ENCODE peak calls at places on chromosomes 13 and 19, in seven cellular contexts. One of them, this sample, is unnamed.

GRCh38 chr13:30049692-30050091 is 199.3 kb upstream of the UBL3 start:
- DNase-seq in stimulated activated CD8-positive, alpha-beta memory T cell treated with anti-CD3 and anti-CD28 coated beads, Interleukin-7, amount 100 ng/mL, for 24 hours: no peak
- DNase-seq in SJSA1: no peak
- DNase-seq in NCI-H1092: no peak
- DNase-seq in activated T-helper 1 cell treated with Interleukin-2 at 50 U/mL for 16 hours: no peak
- DNase-seq in caudate nucleus: no peak
- DNase-seq in hepatic stellate cell: no peak
- DNase-seq in this sample: no peak

GRCh38 chr13:82938644-82939043 is 943.6 kb downstream of the SLITRK1 start:
- DNase-seq in SJSA1: no peak
- DNase-seq in activated T-helper 1 cell treated with Interleukin-2 at 50 U/mL for 16 hours: no peak
- DNase-seq in hepatic stellate cell: no peak
- DNase-seq in caudate nucleus: no peak
- DNase-seq in NCI-H1092: no peak
- DNase-seq in stimulated activated CD8-positive, alpha-beta memory T cell treated with anti-CD3 and anti-CD28 coated beads, Interleukin-7, amount 100 ng/mL, for 24 hours: no peak
- DNase-seq in this sample: no peak

GRCh38 chr13:112947796-112948195 is 21.2 kb upstream of the MCF2L start:
- DNase-seq in caudate nucleus: no peak
- DNase-seq in hepatic stellate cell: no peak
- DNase-seq in NCI-H1092: no peak
- DNase-seq in stimulated activated CD8-positive, alpha-beta memory T cell treated with anti-CD3 and anti-CD28 coated beads, Interleukin-7, amount 100 ng/mL, for 24 hours: no peak
- DNase-seq in SJSA1: no peak
- DNase-seq in activated T-helper 1 cell treated with Interleukin-2 at 50 U/mL for 16 hours: no peak
- DNase-seq in this sample: no peak

GRCh38 chr19:10007811-10008211 is 2.5 kb downstream of the COL5A3 start:
- DNase-seq in activated T-helper 1 cell treated with Interleukin-2 at 50 U/mL for 16 hours: no peak
- DNase-seq in NCI-H1092: no peak
- DNase-seq in stimulated activated CD8-positive, alpha-beta memory T cell treated with anti-CD3 and anti-CD28 coated beads, Interleukin-7, amount 100 ng/mL, for 24 hours: no peak
- DNase-seq in SJSA1: peak
- DNase-seq in hepatic stellate cell: peak
- DNase-seq in caudate nucleus: no peak
- DNase-seq in this sample: no peak

GRCh38 chr19:11405846-11406643 is 13.1 kb downstream of the RGL3 start:
- DNase-seq in caudate nucleus: no peak
- DNase-seq in stimulated activated CD8-positive, alpha-beta memory T cell treated with anti-CD3 and anti-CD28 coated beads, Interleukin-7, amount 100 ng/mL, for 24 hours: no peak
- DNase-seq in NCI-H1092: no peak
- DNase-seq in hepatic stellate cell: no peak
- DNase-seq in activated T-helper 1 cell treated with Interleukin-2 at 50 U/mL for 16 hours: no peak
- DNase-seq in SJSA1: no peak
- DNase-seq in this sample: no peak

GRCh38 chr19:7839476-7839875 is 9.5 kb downstream of the EVI5L start:
- DNase-seq in caudate nucleus: no peak
- DNase-seq in hepatic stellate cell: no peak
- DNase-seq in NCI-H1092: no peak
- DNase-seq in activated T-helper 1 cell treated with Interleukin-2 at 50 U/mL for 16 hours: no peak
- DNase-seq in stimulated activated CD8-positive, alpha-beta memory T cell treated with anti-CD3 and anti-CD28 coated beads, Interleukin-7, amount 100 ng/mL, for 24 hours: no peak
- DNase-seq in SJSA1: no peak
- DNase-seq in this sample: no peak

GRCh38 chr13:33931397-33931987 is 113.5 kb downstream of the RFC3 start:
- DNase-seq in stimulated activated CD8-positive, alpha-beta memory T cell treated with anti-CD3 and anti-CD28 coated beads, Interleukin-7, amount 100 ng/mL, for 24 hours: no peak
- DNase-seq in activated T-helper 1 cell treated with Interleukin-2 at 50 U/mL for 16 hours: no peak
- DNase-seq in caudate nucleus: no peak
- DNase-seq in SJSA1: peak
- DNase-seq in NCI-H1092: peak
- DNase-seq in hepatic stellate cell: peak
- DNase-seq in this sample: peak

GRCh38 chr19:3108775-3109174 is 14.6 kb downstream of the GNA11 start:
- DNase-seq in activated T-helper 1 cell treated with Interleukin-2 at 50 U/mL for 16 hours: peak
- DNase-seq in stimulated activated CD8-positive, alpha-beta memory T cell treated with anti-CD3 and anti-CD28 coated beads, Interleukin-7, amount 100 ng/mL, for 24 hours: peak
- DNase-seq in hepatic stellate cell: peak
- DNase-seq in caudate nucleus: no peak
- DNase-seq in NCI-H1092: peak
- DNase-seq in SJSA1: peak
- DNase-seq in this sample: peak

GRCh38 chr13:27295096-27295495 is 24.5 kb downstream of the RASL11A start:
- DNase-seq in caudate nucleus: peak
- DNase-seq in activated T-helper 1 cell treated with Interleukin-2 at 50 U/mL for 16 hours: no peak
- DNase-seq in stimulated activated CD8-positive, alpha-beta memory T cell treated with anti-CD3 and anti-CD28 coated beads, Interleukin-7, amount 100 ng/mL, for 24 hours: no peak
- DNase-seq in hepatic stellate cell: no peak
- DNase-seq in NCI-H1092: no peak
- DNase-seq in SJSA1: no peak
- DNase-seq in this sample: no peak

GRCh38 chr19:57934820-57935665 is at the start of gene ZNF418:
- DNase-seq in hepatic stellate cell: peak
- DNase-seq in stimulated activated CD8-positive, alpha-beta memory T cell treated with anti-CD3 and anti-CD28 coated beads, Interleukin-7, amount 100 ng/mL, for 24 hours: no peak
- DNase-seq in activated T-helper 1 cell treated with Interleukin-2 at 50 U/mL for 16 hours: peak
- DNase-seq in SJSA1: no peak
- DNase-seq in NCI-H1092: no peak
- DNase-seq in caudate nucleus: peak
- DNase-seq in this sample: no peak

GRCh38 chr19:44949550-44949949 is 3.7 kb downstream of the APOC2 start:
- DNase-seq in caudate nucleus: no peak
- DNase-seq in hepatic stellate cell: no peak
- DNase-seq in stimulated activated CD8-positive, alpha-beta memory T cell treated with anti-CD3 and anti-CD28 coated beads, Interleukin-7, amount 100 ng/mL, for 24 hours: no peak
- DNase-seq in NCI-H1092: no peak
- DNase-seq in SJSA1: no peak
- DNase-seq in activated T-helper 1 cell treated with Interleukin-2 at 50 U/mL for 16 hours: no peak
- DNase-seq in this sample: no peak

GRCh38 chr13:43432948-43433347 is 353.8 kb downstream of the ENOX1 start:
- DNase-seq in NCI-H1092: no peak
- DNase-seq in activated T-helper 1 cell treated with Interleukin-2 at 50 U/mL for 16 hours: no peak
- DNase-seq in stimulated activated CD8-positive, alpha-beta memory T cell treated with anti-CD3 and anti-CD28 coated beads, Interleukin-7, amount 100 ng/mL, for 24 hours: no peak
- DNase-seq in caudate nucleus: no peak
- DNase-seq in SJSA1: no peak
- DNase-seq in hepatic stellate cell: no peak
- DNase-seq in this sample: no peak

GRCh38 chr19:32318884-32319520 is 26.4 kb upstream of the ZNF507 start:
- DNase-seq in stimulated activated CD8-positive, alpha-beta memory T cell treated with anti-CD3 and anti-CD28 coated beads, Interleukin-7, amount 100 ng/mL, for 24 hours: no peak
- DNase-seq in SJSA1: peak
- DNase-seq in NCI-H1092: no peak
- DNase-seq in hepatic stellate cell: peak
- DNase-seq in activated T-helper 1 cell treated with Interleukin-2 at 50 U/mL for 16 hours: no peak
- DNase-seq in caudate nucleus: no peak
- DNase-seq in this sample: no peak

GRCh38 chr13:21590231-21590630 is 13.7 kb downstream of the MICU2 start:
- DNase-seq in hepatic stellate cell: no peak
- DNase-seq in activated T-helper 1 cell treated with Interleukin-2 at 50 U/mL for 16 hours: no peak
- DNase-seq in caudate nucleus: no peak
- DNase-seq in stimulated activated CD8-positive, alpha-beta memory T cell treated with anti-CD3 and anti-CD28 coated beads, Interleukin-7, amount 100 ng/mL, for 24 hours: no peak
- DNase-seq in NCI-H1092: no peak
- DNase-seq in SJSA1: no peak
- DNase-seq in this sample: no peak

GRCh38 chr13:29577135-29578051 is 18.1 kb downstream of the SLC7A1 start:
- DNase-seq in activated T-helper 1 cell treated with Interleukin-2 at 50 U/mL for 16 hours: no peak
- DNase-seq in hepatic stellate cell: no peak
- DNase-seq in SJSA1: no peak
- DNase-seq in caudate nucleus: no peak
- DNase-seq in stimulated activated CD8-positive, alpha-beta memory T cell treated with anti-CD3 and anti-CD28 coated beads, Interleukin-7, amount 100 ng/mL, for 24 hours: no peak
- DNase-seq in NCI-H1092: no peak
- DNase-seq in this sample: no peak

GRCh38 chr13:34201050-34201913 is 383.3 kb downstream of the RFC3 start:
- DNase-seq in activated T-helper 1 cell treated with Interleukin-2 at 50 U/mL for 16 hours: no peak
- DNase-seq in SJSA1: no peak
- DNase-seq in caudate nucleus: no peak
- DNase-seq in hepatic stellate cell: no peak
- DNase-seq in NCI-H1092: no peak
- DNase-seq in stimulated activated CD8-positive, alpha-beta memory T cell treated with anti-CD3 and anti-CD28 coated beads, Interleukin-7, amount 100 ng/mL, for 24 hours: no peak
- DNase-seq in this sample: no peak

GRCh38 chr13:97843201-97843600 is 110.3 kb upstream of the IPO5 start:
- DNase-seq in NCI-H1092: no peak
- DNase-seq in activated T-helper 1 cell treated with Interleukin-2 at 50 U/mL for 16 hours: no peak
- DNase-seq in hepatic stellate cell: no peak
- DNase-seq in stimulated activated CD8-positive, alpha-beta memory T cell treated with anti-CD3 and anti-CD28 coated beads, Interleukin-7, amount 100 ng/mL, for 24 hours: no peak
- DNase-seq in caudate nucleus: no peak
- DNase-seq in SJSA1: no peak
- DNase-seq in this sample: peak

GRCh38 chr19:30695171-30695875 is 323.1 kb downstream of the ZNF536 start:
- DNase-seq in stimulated activated CD8-positive, alpha-beta memory T cell treated with anti-CD3 and anti-CD28 coated beads, Interleukin-7, amount 100 ng/mL, for 24 hours: no peak
- DNase-seq in caudate nucleus: no peak
- DNase-seq in NCI-H1092: no peak
- DNase-seq in activated T-helper 1 cell treated with Interleukin-2 at 50 U/mL for 16 hours: no peak
- DNase-seq in SJSA1: no peak
- DNase-seq in hepatic stellate cell: no peak
- DNase-seq in this sample: no peak

GRCh38 chr19:1837625-1838105 is 10.6 kb downstream of the REXO1 start:
- DNase-seq in activated T-helper 1 cell treated with Interleukin-2 at 50 U/mL for 16 hours: no peak
- DNase-seq in NCI-H1092: no peak
- DNase-seq in SJSA1: peak
- DNase-seq in caudate nucleus: no peak
- DNase-seq in hepatic stellate cell: peak
- DNase-seq in stimulated activated CD8-positive, alpha-beta memory T cell treated with anti-CD3 and anti-CD28 coated beads, Interleukin-7, amount 100 ng/mL, for 24 hours: peak
- DNase-seq in this sample: no peak

GRCh38 chr19:44904426-44904994 is 1.1 kb upstream of the APOE start:
- DNase-seq in NCI-H1092: no peak
- DNase-seq in activated T-helper 1 cell treated with Interleukin-2 at 50 U/mL for 16 hours: no peak
- DNase-seq in SJSA1: no peak
- DNase-seq in hepatic stellate cell: no peak
- DNase-seq in caudate nucleus: no peak
- DNase-seq in stimulated activated CD8-positive, alpha-beta memory T cell treated with anti-CD3 and anti-CD28 coated beads, Interleukin-7, amount 100 ng/mL, for 24 hours: no peak
- DNase-seq in this sample: no peak

GRCh38 chr13:101785858-101786257 is 333.4 kb downstream of the ITGBL1 start:
- DNase-seq in stimulated activated CD8-positive, alpha-beta memory T cell treated with anti-CD3 and anti-CD28 coated beads, Interleukin-7, amount 100 ng/mL, for 24 hours: no peak
- DNase-seq in SJSA1: no peak
- DNase-seq in activated T-helper 1 cell treated with Interleukin-2 at 50 U/mL for 16 hours: no peak
- DNase-seq in hepatic stellate cell: peak
- DNase-seq in NCI-H1092: peak
- DNase-seq in caudate nucleus: no peak
- DNase-seq in this sample: peak

GRCh38 chr13:110426745-110427144 is 119.7 kb downstream of the COL4A2 start:
- DNase-seq in activated T-helper 1 cell treated with Interleukin-2 at 50 U/mL for 16 hours: no peak
- DNase-seq in caudate nucleus: no peak
- DNase-seq in stimulated activated CD8-positive, alpha-beta memory T cell treated with anti-CD3 and anti-CD28 coated beads, Interleukin-7, amount 100 ng/mL, for 24 hours: no peak
- DNase-seq in hepatic stellate cell: no peak
- DNase-seq in SJSA1: no peak
- DNase-seq in NCI-H1092: peak
- DNase-seq in this sample: peak

GRCh38 chr13:46165485-46166220 is 16.3 kb downstream of the LCP1 start:
- DNase-seq in NCI-H1092: no peak
- DNase-seq in caudate nucleus: no peak
- DNase-seq in SJSA1: peak
- DNase-seq in hepatic stellate cell: no peak
- DNase-seq in stimulated activated CD8-positive, alpha-beta memory T cell treated with anti-CD3 and anti-CD28 coated beads, Interleukin-7, amount 100 ng/mL, for 24 hours: no peak
- DNase-seq in activated T-helper 1 cell treated with Interleukin-2 at 50 U/mL for 16 hours: no peak
- DNase-seq in this sample: no peak

GRCh38 chr19:35194022-35194984 is 34.2 kb downstream of the FAM187B start:
- DNase-seq in stimulated activated CD8-positive, alpha-beta memory T cell treated with anti-CD3 and anti-CD28 coated beads, Interleukin-7, amount 100 ng/mL, for 24 hours: no peak
- DNase-seq in hepatic stellate cell: no peak
- DNase-seq in NCI-H1092: no peak
- DNase-seq in SJSA1: no peak
- DNase-seq in caudate nucleus: no peak
- DNase-seq in activated T-helper 1 cell treated with Interleukin-2 at 50 U/mL for 16 hours: no peak
- DNase-seq in this sample: no peak

GRCh38 chr13:27338816-27339215 is 68.2 kb downstream of the RASL11A start:
- DNase-seq in activated T-helper 1 cell treated with Interleukin-2 at 50 U/mL for 16 hours: no peak
- DNase-seq in stimulated activated CD8-positive, alpha-beta memory T cell treated with anti-CD3 and anti-CD28 coated beads, Interleukin-7, amount 100 ng/mL, for 24 hours: no peak
- DNase-seq in SJSA1: no peak
- DNase-seq in caudate nucleus: no peak
- DNase-seq in hepatic stellate cell: no peak
- DNase-seq in NCI-H1092: no peak
- DNase-seq in this sample: no peak

GRCh38 chr19:44305457-44305856 is 632 bp upstream of the ZNF235 start:
- DNase-seq in NCI-H1092: no peak
- DNase-seq in activated T-helper 1 cell treated with Interleukin-2 at 50 U/mL for 16 hours: no peak
- DNase-seq in SJSA1: no peak
- DNase-seq in stimulated activated CD8-positive, alpha-beta memory T cell treated with anti-CD3 and anti-CD28 coated beads, Interleukin-7, amount 100 ng/mL, for 24 hours: no peak
- DNase-seq in caudate nucleus: no peak
- DNase-seq in hepatic stellate cell: no peak
- DNase-seq in this sample: no peak

GRCh38 chr13:50924025-50924424 is 14.4 kb downstream of the RNASEH2B start:
- DNase-seq in NCI-H1092: no peak
- DNase-seq in activated T-helper 1 cell treated with Interleukin-2 at 50 U/mL for 16 hours: no peak
- DNase-seq in hepatic stellate cell: no peak
- DNase-seq in stimulated activated CD8-positive, alpha-beta memory T cell treated with anti-CD3 and anti-CD28 coated beads, Interleukin-7, amount 100 ng/mL, for 24 hours: no peak
- DNase-seq in SJSA1: no peak
- DNase-seq in caudate nucleus: no peak
- DNase-seq in this sample: no peak

GRCh38 chr13:78826312-78826711 is 167.4 kb upstream of the OBI1 start:
- DNase-seq in activated T-helper 1 cell treated with Interleukin-2 at 50 U/mL for 16 hours: no peak
- DNase-seq in caudate nucleus: no peak
- DNase-seq in SJSA1: no peak
- DNase-seq in NCI-H1092: no peak
- DNase-seq in stimulated activated CD8-positive, alpha-beta memory T cell treated with anti-CD3 and anti-CD28 coated beads, Interleukin-7, amount 100 ng/mL, for 24 hours: no peak
- DNase-seq in hepatic stellate cell: no peak
- DNase-seq in this sample: no peak

GRCh38 chr13:48641404-48641803 is 12.3 kb upstream of the CYSLTR2 start:
- DNase-seq in hepatic stellate cell: no peak
- DNase-seq in activated T-helper 1 cell treated with Interleukin-2 at 50 U/mL for 16 hours: no peak
- DNase-seq in stimulated activated CD8-positive, alpha-beta memory T cell treated with anti-CD3 and anti-CD28 coated beads, Interleukin-7, amount 100 ng/mL, for 24 hours: no peak
- DNase-seq in SJSA1: no peak
- DNase-seq in caudate nucleus: no peak
- DNase-seq in NCI-H1092: no peak
- DNase-seq in this sample: no peak

GRCh38 chr19:33621811-33622504 is at the start of gene CHST8:
- DNase-seq in activated T-helper 1 cell treated with Interleukin-2 at 50 U/mL for 16 hours: no peak
- DNase-seq in stimulated activated CD8-positive, alpha-beta memory T cell treated with anti-CD3 and anti-CD28 coated beads, Interleukin-7, amount 100 ng/mL, for 24 hours: no peak
- DNase-seq in NCI-H1092: peak
- DNase-seq in caudate nucleus: no peak
- DNase-seq in SJSA1: no peak
- DNase-seq in hepatic stellate cell: peak
- DNase-seq in this sample: peak

GRCh38 chr13:32840840-32841713 is 175.1 kb upstream of the KL start:
- DNase-seq in caudate nucleus: no peak
- DNase-seq in stimulated activated CD8-positive, alpha-beta memory T cell treated with anti-CD3 and anti-CD28 coated beads, Interleukin-7, amount 100 ng/mL, for 24 hours: no peak
- DNase-seq in NCI-H1092: peak
- DNase-seq in activated T-helper 1 cell treated with Interleukin-2 at 50 U/mL for 16 hours: no peak
- DNase-seq in hepatic stellate cell: no peak
- DNase-seq in SJSA1: no peak
- DNase-seq in this sample: no peak